ENCODE peak calls at places on chromosomes 3 and 15, in six cellular contexts. One of them, this sample, is unnamed.

GRCh38 chr3:159616234-159616825 is 372.3 kb upstream of the IL12A start:
- DNase-seq in HepG2: no peak
- DNase-seq in IMR-90: peak
- DNase-seq in GM12891: no peak
- DNase-seq in upper lobe of left lung: peak
- DNase-seq in uterus: peak
- DNase-seq in this sample: no peak

GRCh38 chr15:77497942-77498361 is 77.3 kb downstream of the HMG20A start:
- DNase-seq in HepG2: no peak
- DNase-seq in IMR-90: peak
- DNase-seq in GM12891: no peak
- DNase-seq in upper lobe of left lung: no peak
- DNase-seq in uterus: peak
- DNase-seq in this sample: no peak

GRCh38 chr15:44479343-44479742 is 51.9 kb downstream of the CTDSPL2 start:
- DNase-seq in HepG2: no peak
- DNase-seq in IMR-90: no peak
- DNase-seq in GM12891: no peak
- DNase-seq in upper lobe of left lung: no peak
- DNase-seq in uterus: no peak
- DNase-seq in this sample: no peak

GRCh38 chr3:195877767-195878423 is 30.5 kb downstream of the TNK2 start:
- DNase-seq in HepG2: no peak
- DNase-seq in IMR-90: no peak
- DNase-seq in GM12891: no peak
- DNase-seq in upper lobe of left lung: no peak
- DNase-seq in uterus: no peak
- DNase-seq in this sample: no peak

GRCh38 chr3:115281697-115282685 is 134.9 kb upstream of the ZBTB20 start:
- DNase-seq in HepG2: no peak
- DNase-seq in IMR-90: no peak
- DNase-seq in GM12891: no peak
- DNase-seq in upper lobe of left lung: no peak
- DNase-seq in uterus: no peak
- DNase-seq in this sample: no peak

GRCh38 chr15:93333826-93334225 is 244.8 kb upstream of the RGMA start:
- DNase-seq in HepG2: no peak
- DNase-seq in IMR-90: no peak
- DNase-seq in GM12891: no peak
- DNase-seq in upper lobe of left lung: no peak
- DNase-seq in uterus: no peak
- DNase-seq in this sample: no peak

GRCh38 chr3:105876745-105877624 is 8.2 kb upstream of the CBLB start:
- DNase-seq in HepG2: no peak
- DNase-seq in IMR-90: no peak
- DNase-seq in GM12891: no peak
- DNase-seq in upper lobe of left lung: no peak
- DNase-seq in uterus: no peak
- DNase-seq in this sample: no peak

GRCh38 chr3:50926868-50927267 is 252.1 kb downstream of the DOCK3 start:
- DNase-seq in HepG2: no peak
- DNase-seq in IMR-90: no peak
- DNase-seq in GM12891: no peak
- DNase-seq in upper lobe of left lung: no peak
- DNase-seq in uterus: no peak
- DNase-seq in this sample: no peak

GRCh38 chr15:58472221-58472620 is 40.4 kb downstream of the LIPC start:
- DNase-seq in HepG2: no peak
- DNase-seq in IMR-90: no peak
- DNase-seq in GM12891: no peak
- DNase-seq in upper lobe of left lung: no peak
- DNase-seq in uterus: no peak
- DNase-seq in this sample: no peak

GRCh38 chr3:49421890-49422378 is 339 bp downstream of the AMT start:
- DNase-seq in HepG2: no peak
- DNase-seq in IMR-90: no peak
- DNase-seq in GM12891: no peak
- DNase-seq in upper lobe of left lung: no peak
- DNase-seq in uterus: no peak
- DNase-seq in this sample: no peak

GRCh38 chr3:5581743-5582142 is 394.2 kb downstream of the EDEM1 start:
- DNase-seq in HepG2: no peak
- DNase-seq in IMR-90: no peak
- DNase-seq in GM12891: no peak
- DNase-seq in upper lobe of left lung: no peak
- DNase-seq in uterus: no peak
- DNase-seq in this sample: no peak

GRCh38 chr3:122000936-122001605 is 21.0 kb downstream of the ILDR1 start:
- DNase-seq in HepG2: peak
- DNase-seq in IMR-90: no peak
- DNase-seq in GM12891: no peak
- DNase-seq in upper lobe of left lung: no peak
- DNase-seq in uterus: no peak
- DNase-seq in this sample: no peak

GRCh38 chr3:15794303-15794771 is 3.4 kb downstream of the ANKRD28 start:
- DNase-seq in HepG2: no peak
- DNase-seq in IMR-90: peak
- DNase-seq in GM12891: no peak
- DNase-seq in upper lobe of left lung: no peak
- DNase-seq in uterus: no peak
- DNase-seq in this sample: no peak

GRCh38 chr3:65425880-65426279 is 612.8 kb downstream of the MAGI1 start:
- DNase-seq in HepG2: peak
- DNase-seq in IMR-90: peak
- DNase-seq in GM12891: no peak
- DNase-seq in upper lobe of left lung: no peak
- DNase-seq in uterus: no peak
- DNase-seq in this sample: no peak

GRCh38 chr3:185270956-185271332 is 17.1 kb upstream of the EHHADH start:
- DNase-seq in HepG2: no peak
- DNase-seq in IMR-90: no peak
- DNase-seq in GM12891: no peak
- DNase-seq in upper lobe of left lung: no peak
- DNase-seq in uterus: no peak
- DNase-seq in this sample: no peak

DNA sequence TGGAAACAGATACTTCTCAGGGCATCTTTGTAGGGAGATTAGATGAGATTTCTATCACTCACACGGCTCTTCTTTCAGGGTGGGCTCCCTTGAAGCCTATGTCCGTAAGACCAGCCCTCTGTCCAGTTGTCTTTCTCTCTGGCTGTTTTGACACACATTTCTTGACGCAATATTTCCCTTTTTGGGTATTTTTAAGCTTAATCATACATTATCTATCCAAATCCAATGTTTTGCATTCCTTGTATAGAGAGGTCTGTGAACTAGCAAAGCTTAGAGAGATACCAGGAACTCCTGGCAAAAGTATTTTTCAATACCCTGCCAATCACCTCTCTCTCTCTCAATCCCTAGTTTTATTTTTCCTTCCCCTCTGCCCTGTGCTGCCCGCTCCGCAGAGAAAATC is 79.3 kb downstream of the EOMES start:
- DNase-seq in HepG2: no peak
- DNase-seq in IMR-90: no peak
- DNase-seq in GM12891: no peak
- DNase-seq in upper lobe of left lung: no peak
- DNase-seq in uterus: no peak
- DNase-seq in this sample: no peak
- TF ChIP-seq POLR2A in HepG2: no peak
- TF ChIP-seq POLR2A in IMR-90: no peak
- TF ChIP-seq POLR2A in GM12891: no peak
- TF ChIP-seq POLR2A in upper lobe of left lung: no peak
- TF ChIP-seq POLR2A in uterus: no peak
- TF ChIP-seq POLR2A in this sample: no peak

GRCh38 chr3:10304905-10305304 is 12.2 kb upstream of the GHRL start:
- DNase-seq in HepG2: no peak
- DNase-seq in IMR-90: no peak
- DNase-seq in GM12891: no peak
- DNase-seq in upper lobe of left lung: no peak
- DNase-seq in uterus: no peak
- DNase-seq in this sample: no peak

GRCh38 chr3:10303785-10304184 is 11.0 kb upstream of the GHRL start:
- DNase-seq in HepG2: no peak
- DNase-seq in IMR-90: no peak
- DNase-seq in GM12891: no peak
- DNase-seq in upper lobe of left lung: no peak
- DNase-seq in uterus: no peak
- DNase-seq in this sample: no peak

GRCh38 chr3:10305331-10305902 is 12.7 kb upstream of the GHRL start:
- DNase-seq in HepG2: no peak
- DNase-seq in IMR-90: no peak
- DNase-seq in GM12891: no peak
- DNase-seq in upper lobe of left lung: no peak
- DNase-seq in uterus: no peak
- DNase-seq in this sample: no peak

GRCh38 chr3:10308678-10309077 is 12.2 kb downstream of the SEC13 start:
- DNase-seq in HepG2: no peak
- DNase-seq in IMR-90: no peak
- DNase-seq in GM12891: no peak
- DNase-seq in upper lobe of left lung: no peak
- DNase-seq in uterus: no peak
- DNase-seq in this sample: no peak

DNA sequence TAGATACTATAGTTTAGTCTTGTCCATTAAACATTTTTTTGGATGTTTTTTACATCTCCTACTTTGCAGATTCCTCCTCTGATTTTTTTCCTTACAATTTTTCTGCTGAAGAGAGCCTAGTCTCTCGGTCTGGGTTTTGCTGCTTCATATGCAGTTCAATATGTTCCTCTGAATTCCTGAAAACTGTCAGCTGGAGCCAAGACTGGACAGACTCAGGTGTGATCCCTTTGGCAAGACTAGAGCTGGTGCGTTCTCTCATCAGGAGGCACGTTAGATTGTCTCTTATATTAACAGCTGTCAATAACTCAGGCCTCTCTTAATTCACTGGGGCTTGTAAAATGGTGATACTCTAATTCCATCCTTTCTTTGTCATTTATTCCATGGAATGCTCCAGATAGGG is 13.4 kb upstream of the GHRL start:
- DNase-seq in HepG2: no peak
- DNase-seq in IMR-90: no peak
- DNase-seq in GM12891: no peak
- DNase-seq in upper lobe of left lung: no peak
- DNase-seq in uterus: no peak
- DNase-seq in this sample: no peak
- TF ChIP-seq POLR2A in HepG2: no peak
- TF ChIP-seq POLR2A in IMR-90: no peak
- TF ChIP-seq POLR2A in GM12891: no peak
- TF ChIP-seq POLR2A in upper lobe of left lung: no peak
- TF ChIP-seq POLR2A in uterus: no peak
- TF ChIP-seq POLR2A in this sample: no peak

GRCh38 chr3:21995079-21995607 is 244.1 kb upstream of the ZNF385D start:
- DNase-seq in HepG2: no peak
- DNase-seq in IMR-90: no peak
- DNase-seq in GM12891: no peak
- DNase-seq in upper lobe of left lung: no peak
- DNase-seq in uterus: no peak
- DNase-seq in this sample: no peak

DNA sequence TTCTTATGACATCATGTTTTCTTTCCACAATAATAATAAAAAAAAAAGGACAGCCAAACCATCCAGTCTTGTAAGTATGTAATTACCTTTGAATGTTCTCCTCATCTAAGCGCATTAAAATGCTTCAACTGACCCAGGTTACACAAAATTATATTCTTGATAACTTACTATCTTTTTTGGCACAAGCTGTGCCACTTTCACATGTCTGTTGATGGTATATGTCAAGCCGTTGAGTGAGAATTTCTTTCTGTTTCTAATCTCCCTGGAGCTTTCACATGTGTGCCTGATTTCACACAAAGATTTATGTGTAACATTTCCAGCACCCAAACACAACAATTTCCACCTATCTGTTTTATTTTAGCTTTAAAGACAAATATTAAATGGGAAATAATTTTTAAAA is 238.6 kb upstream of the ZNF385D start:
- DNase-seq in HepG2: no peak
- DNase-seq in IMR-90: no peak
- DNase-seq in GM12891: no peak
- DNase-seq in upper lobe of left lung: no peak
- DNase-seq in uterus: no peak
- DNase-seq in this sample: no peak
- TF ChIP-seq POLR2A in HepG2: no peak
- TF ChIP-seq POLR2A in IMR-90: no peak
- TF ChIP-seq POLR2A in GM12891: no peak
- TF ChIP-seq POLR2A in upper lobe of left lung: no peak
- TF ChIP-seq POLR2A in uterus: no peak
- TF ChIP-seq POLR2A in this sample: no peak

DNA sequence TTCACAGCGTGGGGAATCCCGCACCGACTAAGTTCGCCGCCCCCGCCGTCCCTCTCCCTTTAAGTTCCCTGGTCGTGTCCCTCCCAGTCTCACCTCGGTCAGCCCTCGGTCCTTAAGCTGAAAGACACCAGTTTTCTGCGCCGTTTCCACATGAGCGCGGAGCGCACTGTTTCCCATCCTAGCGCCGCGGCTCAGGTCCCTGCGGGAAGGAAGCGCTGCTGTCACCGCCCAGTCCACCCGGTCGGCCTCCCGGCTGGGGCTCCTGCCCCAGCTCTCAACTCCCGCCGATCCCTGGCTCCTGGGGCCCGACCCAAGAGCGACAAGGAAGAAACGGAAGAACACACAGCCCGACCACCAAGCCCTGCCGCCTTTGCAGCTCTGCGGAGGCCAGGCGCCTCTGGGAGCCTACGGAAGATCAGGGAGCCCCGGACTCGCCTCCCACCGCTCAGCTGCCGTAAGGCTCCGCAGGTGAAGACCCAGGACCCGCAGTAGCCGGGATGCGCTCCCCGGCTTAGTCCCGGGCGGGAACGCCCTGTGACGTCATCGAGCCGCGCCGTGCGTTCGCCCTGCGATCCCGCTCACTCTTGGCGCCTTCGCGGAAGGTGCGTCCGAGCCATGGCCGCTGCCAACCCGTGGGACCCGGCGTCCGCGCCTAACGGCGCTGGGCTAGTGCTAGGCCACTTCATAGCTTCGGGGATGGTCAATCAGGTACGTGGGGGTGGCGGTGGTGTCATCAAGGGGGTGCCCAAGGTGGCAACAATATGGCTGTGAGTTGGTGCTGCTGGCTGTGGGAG is at the start of the genes HAUS2 and LRRC57:
- DNase-seq in HepG2: peak
- DNase-seq in IMR-90: peak
- DNase-seq in GM12891: peak
- DNase-seq in upper lobe of left lung: peak
- DNase-seq in uterus: peak
- DNase-seq in this sample: peak
- TF ChIP-seq POLR2A in HepG2: peak
- TF ChIP-seq POLR2A in IMR-90: peak
- TF ChIP-seq POLR2A in GM12891: peak
- TF ChIP-seq POLR2A in upper lobe of left lung: peak
- TF ChIP-seq POLR2A in uterus: peak
- TF ChIP-seq POLR2A in this sample: no peak

GRCh38 chr3:427128-427527 is 230.6 kb downstream of the CHL1 start:
- DNase-seq in HepG2: no peak
- DNase-seq in IMR-90: no peak
- DNase-seq in GM12891: no peak
- DNase-seq in upper lobe of left lung: no peak
- DNase-seq in uterus: no peak
- DNase-seq in this sample: no peak
- TF ChIP-seq POLR2A in HepG2: no peak
- TF ChIP-seq POLR2A in IMR-90: no peak
- TF ChIP-seq POLR2A in GM12891: no peak
- TF ChIP-seq POLR2A in upper lobe of left lung: no peak
- TF ChIP-seq POLR2A in uterus: no peak
- TF ChIP-seq POLR2A in this sample: no peak

GRCh38 chr15:82749951-82750830 is 40.5 kb upstream of the AP3B2 start:
- DNase-seq in HepG2: peak
- DNase-seq in IMR-90: peak
- DNase-seq in GM12891: peak
- DNase-seq in upper lobe of left lung: peak
- DNase-seq in uterus: peak
- DNase-seq in this sample: peak
- TF ChIP-seq POLR2A in HepG2: peak
- TF ChIP-seq POLR2A in IMR-90: peak
- TF ChIP-seq POLR2A in GM12891: peak
- TF ChIP-seq POLR2A in upper lobe of left lung: no peak
- TF ChIP-seq POLR2A in uterus: peak
- TF ChIP-seq POLR2A in this sample: no peak